ENCODE peak calls at places on chromosome 7, in five cellular contexts. V is GM13977, P is astrocyte of the spinal cord, L is endothelial cell, F is AG10803. X is an unnamed sample.

GRCh38 chr7:12623885-12624498 is 53.5 kb downstream of the SCIN start:
- DNase-seq in P (peak), F (peak), L (no peak), V (no peak), X (no peak)

GRCh38 chr7:80552304-80552703 is 40.4 kb upstream of the GNAT3 start:
- DNase-seq in V (no peak), L (no peak), P (no peak), F (peak), X (no peak)

GRCh38 chr7:65250697-65251395 is 122.8 kb upstream of the ZNF92 start:
- DNase-seq in P (no peak), V (no peak), F (no peak), L (no peak), X (no peak)

GRCh38 chr7:45638916-45639315 is 64.7 kb downstream of the ADCY1 start:
- DNase-seq in V (no peak), P (no peak), F (no peak), L (no peak), X (no peak)

GRCh38 chr7:155943251-155943899 is 131.1 kb upstream of the SHH start:
- DNase-seq in V (no peak), P (no peak), L (no peak), F (no peak), X (no peak)

GRCh38 chr7:46754135-46754730 is 827.7 kb downstream of the TNS3 start:
- DNase-seq in L (no peak), P (peak), F (peak), V (no peak), X (no peak)

GRCh38 chr7:155581954-155582353 is 35.6 kb upstream of the CNPY1 start:
- DNase-seq in V (no peak), P (no peak), F (no peak), L (no peak), X (no peak)

GRCh38 chr7:137579913-137580640 is 236.5 kb upstream of the PTN start:
- DNase-seq in V (no peak), F (peak), P (peak), L (no peak), X (no peak)

GRCh38 chr7:44852590-44852989 is 4.7 kb upstream of the H2AZ2 start:
- DNase-seq in V (no peak), F (no peak), L (no peak), P (no peak), X (no peak)

GRCh38 chr7:20906791-20907190 is 120.1 kb upstream of the SP8 start:
- DNase-seq in V (no peak), L (no peak), P (no peak), F (no peak), X (no peak)

GRCh38 chr7:21028990-21029337 is 242.3 kb upstream of the SP8 start:
- DNase-seq in P (no peak), V (no peak), F (no peak), L (no peak), X (no peak)

GRCh38 chr7:84025332-84025927 is 169.2 kb downstream of the SEMA3A start:
- DNase-seq in L (no peak), F (peak), P (peak), V (no peak), X (no peak)

GRCh38 chr7:42234736-42235135 is 2.3 kb downstream of the GLI3 start:
- DNase-seq in F (no peak), P (no peak), V (no peak), L (no peak), X (no peak)

GRCh38 chr7:1175967-1176851 is 16.2 kb upstream of the ZFAND2A start:
- DNase-seq in F (peak), L (peak), P (peak), V (peak), X (peak)

GRCh38 chr7:77684030-77684429 is 12.2 kb upstream of the RSBN1L start:
- DNase-seq in P (peak), V (no peak), F (peak), L (peak), X (no peak)

GRCh38 chr7:98357751-98358161 is 43.1 kb downstream of the BAIAP2L1 start:
- DNase-seq in L (no peak), P (peak), F (peak), V (no peak), X (no peak)

GRCh38 chr7:79912213-79912633 is 222.4 kb upstream of the GNAI1 start:
- DNase-seq in L (no peak), F (no peak), P (no peak), V (no peak), X (no peak)

GRCh38 chr7:43362652-43363428 is 220.1 kb upstream of the STK17A start:
- DNase-seq in L (peak), V (no peak), P (peak), F (peak), X (no peak)

GRCh38 chr7:129771201-129771927 is 159.8 kb downstream of the NRF1 start:
- DNase-seq in F (no peak), P (no peak), V (no peak), L (no peak), X (no peak)

GRCh38 chr7:17557305-17557704 is 258.9 kb downstream of the AHR start:
- DNase-seq in P (no peak), V (no peak), F (peak), L (no peak), X (no peak)

GRCh38 chr7:131235489-131236317 is 92.0 kb upstream of the MKLN1 start:
- DNase-seq in F (peak), P (peak), L (no peak), V (no peak), X (peak)

GRCh38 chr7:66303454-66304160 is 98.5 kb downstream of the TPST1 start:
- DNase-seq in V (no peak), F (no peak), L (no peak), P (no peak), X (no peak)

GRCh38 chr7:28520074-28521015 is 108.0 kb downstream of the CREB5 start:
- DNase-seq in F (no peak), L (no peak), V (no peak), P (no peak), X (no peak)

GRCh38 chr7:136687693-136688322 is 180.6 kb upstream of the CHRM2 start:
- DNase-seq in L (peak), F (peak), P (peak), V (peak), X (no peak)

GRCh38 chr7:71539615-71540014 is 407.7 kb downstream of the GALNT17 start:
- DNase-seq in P (no peak), V (no peak), L (no peak), F (no peak), X (no peak)

GRCh38 chr7:91164948-91165845 is 99.0 kb upstream of the FZD1 start:
- DNase-seq in L (no peak), V (peak), F (peak), P (peak), X (no peak)

GRCh38 chr7:777679-778078 is 50.6 kb upstream of the PRKAR1B start:
- DNase-seq in F (no peak), P (no peak), L (no peak), V (no peak), X (no peak)

GRCh38 chr7:89771003-89771636 is 383.1 kb upstream of the STEAP1 start:
- DNase-seq in P (no peak), V (no peak), L (no peak), F (no peak), X (no peak)

GRCh38 chr7:67696878-67697277 is 700.2 kb downstream of the TYW1 start:
- DNase-seq in L (no peak), P (no peak), V (no peak), F (no peak), X (no peak)

GRCh38 chr7:119964640-119965542 is 308.1 kb upstream of the KCND2 start:
- DNase-seq in P (peak), V (no peak), F (peak), L (no peak), X (no peak)

GRCh38 chr7:116683786-116684185 is 11.8 kb downstream of the MET start:
- DNase-seq in V (peak), F (no peak), L (no peak), P (no peak), X (no peak)

GRCh38 chr7:119472398-119473038 is 800.5 kb upstream of the KCND2 start:
- DNase-seq in F (no peak), V (no peak), L (no peak), P (no peak), X (no peak)

GRCh38 chr7:134690016-134690415 is 43.4 kb downstream of the BPGM start:
- DNase-seq in P (peak), V (peak), L (no peak), F (peak), X (no peak)
- TF ChIP-seq CTCF in P (peak), V (no peak), L (no peak), F (peak), X (no peak)

DNA sequence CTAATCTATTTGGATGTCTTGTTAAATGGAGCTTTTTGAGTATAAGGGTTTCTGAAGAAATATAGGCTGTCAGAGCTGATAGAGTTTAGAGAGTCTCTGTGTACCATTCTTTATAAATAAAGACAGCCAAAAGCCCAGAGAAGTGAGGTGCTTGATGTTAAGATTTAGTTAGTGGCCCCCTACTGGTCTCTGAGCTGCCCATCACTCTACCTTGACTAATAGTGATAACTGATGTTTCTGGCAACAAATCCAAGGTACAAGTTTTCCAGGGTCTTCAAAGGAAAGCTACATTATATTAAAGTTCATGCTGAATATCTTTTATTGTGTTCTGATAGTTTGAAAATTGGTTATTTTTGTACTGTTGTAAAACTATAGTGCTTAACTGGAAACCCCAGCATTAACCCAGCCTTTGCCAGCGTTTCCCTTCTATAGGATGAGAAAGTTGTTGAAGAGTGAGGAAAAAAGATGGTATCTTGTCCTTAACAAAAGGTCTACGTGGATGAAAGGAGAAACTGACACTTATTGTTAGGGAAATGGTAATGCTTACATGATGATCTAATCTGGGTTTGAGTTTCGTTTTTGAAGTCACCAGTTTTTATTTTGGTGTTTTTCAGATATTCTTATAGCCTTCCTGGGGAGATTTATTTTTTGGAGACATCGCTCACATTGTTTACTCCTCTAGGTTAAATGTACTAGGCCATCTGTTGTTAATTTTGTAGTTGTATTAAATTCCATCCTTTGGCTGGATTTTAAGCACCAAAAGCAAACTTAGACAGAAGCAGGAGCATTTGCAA is 79.0 kb downstream of the AUTS2 start:
- DNase-seq in V (no peak), L (no peak), F (peak), P (no peak), X (no peak)
- TF ChIP-seq CTCF in V (peak), L (peak), F (peak), P (no peak), X (no peak)

GRCh38 chr7:106542550-106543220 is 118.3 kb downstream of the CCDC71L start:
- DNase-seq in V (peak), P (peak), L (peak), F (peak), X (no peak)
- TF ChIP-seq CTCF in V (peak), P (peak), L (peak), F (peak), X (peak)

DNA sequence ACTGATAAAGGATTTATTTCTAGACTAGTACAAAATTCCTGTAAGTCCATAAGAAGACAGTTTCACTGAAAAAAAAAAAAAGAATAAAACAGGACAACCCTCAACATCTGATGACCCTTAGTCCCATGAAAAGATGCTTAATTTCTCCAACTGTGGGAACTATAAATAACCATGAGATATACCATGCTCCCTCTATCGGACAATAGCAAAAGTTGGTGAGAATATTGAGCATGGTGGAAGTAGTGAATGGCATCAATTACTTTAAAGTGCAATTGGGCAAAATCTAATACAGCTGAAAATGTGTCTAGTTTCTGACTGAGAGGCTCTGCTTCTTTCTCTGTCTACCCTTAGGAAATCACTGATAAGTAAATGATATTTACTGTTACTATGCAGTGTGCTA is 348.8 kb downstream of the SUGCT start:
- DNase-seq in V (no peak), F (no peak), L (no peak), P (no peak), X (no peak)
- TF ChIP-seq CTCF in V (no peak), F (peak), L (no peak), P (no peak), X (no peak)

GRCh38 chr7:2719007-2719406 is 31.0 kb downstream of the AMZ1 start:
- DNase-seq in F (no peak), V (peak), L (peak), P (no peak), X (no peak)
- TF ChIP-seq CTCF in F (peak), V (peak), L (peak), P (peak), X (peak)

DNA sequence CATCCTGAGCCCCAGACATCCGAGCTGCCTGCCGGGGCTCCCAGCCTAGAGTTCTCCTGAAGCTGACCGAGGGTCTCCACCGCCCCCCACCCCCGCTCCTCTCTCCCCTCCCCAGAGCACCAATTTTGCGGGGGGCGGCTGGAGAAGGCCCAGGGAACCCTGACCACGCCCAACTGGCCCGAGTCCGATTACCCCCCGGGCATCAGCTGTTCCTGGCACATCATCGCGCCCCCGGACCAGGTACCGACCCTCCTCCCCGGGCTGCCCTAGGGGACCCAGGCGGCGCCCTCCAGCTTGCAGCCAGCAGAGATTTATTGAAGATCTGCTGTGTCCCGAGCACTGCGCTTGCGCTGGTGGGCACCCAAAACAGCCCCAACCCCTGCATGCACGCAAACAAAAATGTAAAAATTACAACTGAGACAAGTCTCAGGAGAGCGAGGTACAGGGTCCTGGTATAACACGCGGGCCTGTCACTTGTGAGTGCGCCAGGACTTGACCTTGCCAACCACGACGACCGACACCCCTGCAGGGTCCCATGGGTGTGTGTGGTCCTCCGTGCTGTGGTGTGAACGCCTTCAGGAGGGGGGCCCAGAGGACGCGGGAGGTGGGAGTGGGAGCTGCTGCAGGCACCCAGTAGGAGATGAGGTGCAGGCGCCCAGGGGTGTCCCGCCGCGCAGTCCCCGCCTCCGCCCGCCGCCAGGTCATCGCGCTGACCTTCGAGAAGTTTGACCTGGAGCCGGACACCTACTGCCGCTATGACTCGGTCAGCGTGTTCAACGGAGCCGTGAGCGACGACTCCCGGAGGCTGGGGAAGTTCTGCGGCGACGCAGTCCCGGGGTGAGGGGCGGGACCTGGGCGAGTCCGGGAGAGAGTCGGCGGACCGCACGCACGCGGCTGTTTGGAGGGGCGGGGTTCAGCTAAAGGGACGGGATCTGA is 3.1 kb downstream of the PCOLCE start:
- DNase-seq in V (no peak), F (no peak), P (peak), L (peak), X (peak)
- TF ChIP-seq CTCF in V (no peak), F (no peak), P (no peak), L (no peak), X (no peak)

DNA sequence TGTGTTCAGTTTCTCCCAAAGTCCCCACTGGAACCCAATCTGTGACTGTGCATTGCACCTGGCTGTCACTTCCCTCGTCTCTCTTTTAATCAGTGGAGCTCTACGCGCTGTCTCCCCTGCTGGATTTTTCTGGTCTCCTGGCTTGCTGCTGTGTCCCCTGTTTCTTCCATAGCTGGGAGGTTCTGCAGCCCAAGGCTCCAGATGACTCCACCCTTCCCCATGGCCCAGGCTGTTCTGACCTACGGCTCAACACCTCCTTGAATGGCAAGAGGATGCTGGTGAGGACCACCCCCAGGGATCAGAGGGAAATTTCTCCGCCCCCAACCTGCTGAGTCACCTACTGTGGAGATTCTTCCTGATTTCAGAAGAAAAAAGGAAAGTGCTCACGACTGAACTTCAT is 961.4 kb upstream of the ZNF722 start:
- DNase-seq in V (no peak), L (no peak), P (no peak), F (no peak), X (no peak)
- TF ChIP-seq CTCF in V (no peak), L (no peak), P (no peak), F (no peak), X (no peak)

DNA sequence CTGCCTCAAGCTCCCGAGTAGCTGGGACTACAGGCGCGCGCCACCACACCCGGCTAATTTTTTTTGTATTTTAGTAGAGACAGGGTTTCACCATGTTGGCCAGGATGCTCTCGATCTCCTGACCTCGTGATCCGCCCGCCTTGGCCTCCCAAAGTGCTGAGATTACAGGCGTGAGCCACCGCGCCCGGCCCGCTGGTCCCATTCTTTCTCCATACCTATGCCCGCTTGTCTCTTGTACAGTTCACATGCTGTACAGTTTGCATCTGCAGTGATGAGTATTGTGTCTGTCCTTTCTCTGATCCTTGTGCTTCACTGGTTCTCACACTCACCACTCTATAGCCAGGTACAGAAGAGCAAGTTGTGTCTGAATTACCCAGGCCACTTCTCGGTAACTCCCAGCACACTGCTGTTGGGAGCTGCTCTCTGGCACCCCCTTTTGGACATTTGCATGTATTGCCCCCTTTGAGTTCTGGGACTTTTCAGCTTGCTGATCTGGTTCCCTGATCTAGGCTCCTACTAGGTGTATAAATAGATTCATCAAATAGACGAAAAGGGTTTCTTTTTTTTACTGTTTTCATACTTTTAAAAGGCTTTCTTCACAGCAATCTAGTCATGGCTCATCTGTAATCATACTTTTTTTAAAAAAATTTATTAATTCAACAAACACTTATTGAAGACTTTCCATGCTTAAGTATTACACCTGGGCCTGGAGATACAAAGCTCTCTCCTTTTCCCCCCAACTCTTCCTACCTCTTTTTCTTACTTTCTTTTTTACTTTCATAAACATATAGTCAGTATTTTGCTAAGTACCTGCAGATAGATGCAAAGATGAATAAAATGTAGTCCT is 53.5 kb downstream of the AOAH start:
- DNase-seq in F (peak), V (peak), L (peak), P (peak), X (no peak)
- TF ChIP-seq CTCF in F (peak), V (peak), L (peak), P (peak), X (peak)

GRCh38 chr7:148286150-148286549 is 304.4 kb upstream of the C7orf33 start:
- DNase-seq in V (no peak), F (no peak), L (peak), P (peak), X (no peak)
- TF ChIP-seq CTCF in V (peak), F (peak), L (no peak), P (peak), X (no peak)

GRCh38 chr7:151012921-151013347 is 11.4 kb downstream of the ATG9B start:
- DNase-seq in L (peak), V (no peak), P (peak), F (peak), X (no peak)
- TF ChIP-seq CTCF in L (no peak), V (peak), P (peak), F (peak), X (peak)